ENCODE peak calls at places on chromosomes 16 and 17, in seven cellular contexts. W is neural progenitor cell; F is tibial artery; I is CD4-positive, CD25-positive, alpha-beta regulatory T cell; E is left lung; V is ovary; S is effector memory CD4-positive, alpha-beta T cell. C is an unnamed sample.

GRCh38 chr16:14050297-14051027 is 20.7 kb upstream of the MRTFB start:
- DNase-seq in W (peak; percentile 51), F (no peak), I (no peak), E (no peak), V (no peak), S (no peak), C (no peak)

GRCh38 chr16:69559164-69559563 is 6.6 kb upstream of the NFAT5 start:
- DNase-seq in W (no peak), F (no peak), I (no peak), E (no peak), V (no peak), S (no peak), C (no peak)

GRCh38 chr16:1381655-1382406 is 30.1 kb downstream of the GNPTG start:
- DNase-seq in W (no peak), F (no peak), I (no peak), E (no peak), V (no peak), S (no peak), C (no peak)

GRCh38 chr16:19114359-19115147 is 789 bp downstream of the ITPRIPL2 start:
- DNase-seq in W (peak; percentile 44), F (peak; percentile 73), I (no peak), E (peak; percentile 85), V (peak; percentile 79), S (no peak), C (peak; percentile 56)

GRCh38 chr16:25143898-25144297 is 32.4 kb downstream of the LCMT1 start:
- DNase-seq in W (peak; percentile 26), F (no peak), I (no peak), E (no peak), V (no peak), S (no peak), C (peak; percentile 13)

GRCh38 chr16:15913046-15913698 is 24.8 kb upstream of the CEP20 start:
- DNase-seq in W (no peak), F (no peak), I (no peak), E (peak; percentile 1), V (no peak), S (no peak), C (no peak)

GRCh38 chr17:43834106-43834505 is 1.2 kb upstream of the MPP3 start:
- DNase-seq in W (no peak), F (no peak), I (no peak), E (no peak), V (no peak), S (no peak), C (no peak)

GRCh38 chr17:42787266-42787665 is 6.9 kb downstream of the WNK4 start:
- DNase-seq in W (no peak), F (no peak), I (no peak), E (no peak), V (no peak), S (no peak), C (no peak)

GRCh38 chr17:50066995-50067394 is 11.1 kb downstream of the ITGA3 start:
- DNase-seq in W (no peak), F (no peak), I (no peak), E (no peak), V (no peak), S (no peak), C (no peak)

GRCh38 chr17:50062323-50063243 is 6.7 kb downstream of the ITGA3 start:
- DNase-seq in W (no peak), F (peak; percentile 72), I (no peak), E (peak; percentile 93), V (peak; percentile 62), S (no peak), C (no peak)

GRCh38 chr17:50063516-50064252 is 7.8 kb downstream of the ITGA3 start:
- DNase-seq in W (no peak), F (no peak), I (no peak), E (no peak), V (peak; percentile 17), S (no peak), C (no peak)

GRCh38 chr17:50065056-50065455 is 9.1 kb downstream of the ITGA3 start:
- DNase-seq in W (no peak), F (no peak), I (no peak), E (no peak), V (no peak), S (no peak), C (no peak)

DNA sequence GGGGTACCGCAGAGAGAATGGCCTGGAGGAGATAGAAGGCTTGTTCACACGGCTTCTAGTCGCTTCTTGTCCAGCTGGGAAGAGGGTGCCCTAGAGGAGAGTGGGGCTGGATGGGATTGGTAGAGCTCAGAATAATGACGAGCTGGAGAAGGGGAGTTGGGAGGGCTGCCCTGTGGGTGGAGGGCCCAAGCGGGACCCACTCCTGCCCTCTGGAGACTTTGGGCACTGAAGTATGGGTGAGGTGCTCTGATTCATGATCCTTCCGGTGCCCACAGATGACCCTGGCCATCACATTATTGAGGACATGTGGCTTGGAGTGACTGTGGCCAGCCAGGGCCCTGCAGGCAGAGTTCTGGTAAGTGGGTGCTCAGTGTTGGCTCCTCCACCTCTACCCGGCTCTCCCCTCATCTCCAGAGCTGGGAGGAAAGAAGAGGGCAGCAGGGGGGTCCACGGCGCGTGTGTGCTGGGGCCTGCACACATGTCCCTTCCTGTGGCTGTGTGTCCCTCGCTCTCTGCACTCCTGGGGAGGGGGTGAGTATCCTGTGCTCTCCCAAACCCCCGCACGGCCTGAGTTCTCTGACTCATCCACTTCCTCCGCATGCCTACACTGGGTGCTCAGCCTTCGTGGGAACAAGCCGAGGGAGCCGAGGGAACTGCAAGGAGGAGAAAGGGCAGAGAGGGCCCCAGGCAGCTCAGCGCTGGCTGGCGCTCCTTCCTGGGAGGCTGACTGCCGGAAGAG is 8.5 kb downstream of the ITGA3 start:
- DNase-seq in W (no peak), F (peak; percentile 69), I (no peak), E (no peak), V (peak; percentile 74), S (no peak), C (no peak)
- H3K4me1 ChIP-seq in W (no peaks in the 10 kb centered on the region), F (no peaks in the 10 kb centered on the region), I (no peaks in the 10 kb centered on the region), E (peaks cover 48% of the 10 kb centered on the region), V (peaks cover 38% of the 10 kb centered on the region), S (no peaks in the 10 kb centered on the region), C (no peaks in the 10 kb centered on the region)

DNA sequence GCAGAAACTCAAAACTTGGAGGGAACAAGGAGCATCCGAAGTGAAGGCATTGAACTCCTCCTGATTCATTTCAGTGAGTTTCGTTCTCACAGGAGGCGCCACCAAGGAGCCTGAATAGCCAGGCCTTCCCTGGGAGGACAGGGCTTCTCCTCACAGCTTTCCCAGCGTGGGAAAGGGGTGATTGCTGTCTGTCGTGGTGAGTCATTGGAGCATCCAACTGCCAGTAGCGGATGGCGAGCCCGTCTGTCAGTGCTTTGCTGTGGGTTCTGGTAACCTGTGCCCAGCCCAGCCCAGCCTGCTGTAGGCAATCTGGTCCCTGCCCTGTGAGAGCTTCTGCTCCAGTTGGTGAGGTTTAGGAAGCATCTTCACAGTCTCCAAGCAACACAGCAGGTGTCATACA is 28.3 kb downstream of the PLCD3 start:
- DNase-seq in W (no peak), F (no peak), I (no peak), E (no peak), V (no peak), S (no peak), C (no peak)
- H3K4me1 ChIP-seq in W (no peaks in the 10 kb centered on the region), F (no peaks in the 10 kb centered on the region), I (no peaks in the 10 kb centered on the region), E (peaks cover 1% of the 10 kb centered on the region), V (peaks cover 7% of the 10 kb centered on the region), S (no peaks in the 10 kb centered on the region), C (no peaks in the 10 kb centered on the region)

DNA sequence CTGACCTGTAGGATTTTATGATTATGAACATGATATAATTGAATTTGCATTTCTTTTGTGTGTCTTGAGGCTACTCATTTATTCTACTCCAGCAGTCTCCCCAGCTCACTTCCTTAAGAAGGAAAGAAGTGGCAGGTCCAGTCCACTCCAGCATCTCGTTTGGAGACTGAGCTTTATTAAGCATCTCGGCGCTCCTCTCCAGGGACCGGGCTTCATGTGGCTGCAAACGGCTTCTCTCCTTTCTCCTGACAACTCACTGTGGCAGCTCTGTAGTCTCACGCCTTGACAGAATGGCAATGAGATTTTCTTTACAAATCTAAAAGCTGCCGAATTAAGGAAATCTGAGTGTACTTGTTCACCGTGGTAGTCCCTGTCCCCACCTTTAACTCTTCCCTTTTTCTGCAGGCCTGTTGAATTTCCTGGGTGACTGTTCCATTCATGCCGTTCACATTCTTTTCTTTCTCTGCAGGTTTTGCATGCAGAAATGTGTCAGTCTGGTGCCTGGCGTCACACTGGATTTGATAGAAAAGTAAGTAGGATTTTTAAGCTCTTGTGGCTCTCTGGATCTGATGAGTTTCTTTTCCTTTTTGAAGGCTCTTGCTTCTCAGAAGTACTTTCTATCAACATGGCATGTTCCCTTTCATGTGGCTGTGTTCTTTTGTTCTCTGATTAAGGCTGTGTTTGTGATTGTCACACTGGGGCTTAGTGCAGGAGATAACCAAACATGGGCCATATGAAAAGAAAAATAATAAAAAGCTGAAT is 200.5 kb upstream of the CHMP6 start:
- DNase-seq in W (no peak), F (no peak), I (peak; percentile 22), E (no peak), V (no peak), S (no peak), C (no peak)
- H3K4me1 ChIP-seq in W (peaks cover 17% of the 10 kb centered on the region), F (no peaks in the 10 kb centered on the region), I (peaks cover 47% of the 10 kb centered on the region), E (peaks cover 9% of the 10 kb centered on the region), V (peaks cover 16% of the 10 kb centered on the region), S (peaks cover 45% of the 10 kb centered on the region), C (peaks cover 2% of the 10 kb centered on the region)

GRCh38 chr16:10947211-10947787 is 2.9 kb downstream of the CLEC16A start:
- DNase-seq in W (no peak), F (no peak), I (no peak), E (no peak), V (no peak), S (no peak), C (no peak)

GRCh38 chr16:10949424-10949970 is 5.1 kb downstream of the CLEC16A start:
- DNase-seq in W (peak; percentile 43), F (no peak), I (peak; percentile 49), E (no peak), V (no peak), S (no peak), C (peak; percentile 26)

GRCh38 chr16:10944249-10945064 is at the start of gene CLEC16A:
- DNase-seq in W (peak; percentile 98), F (peak; percentile 97), I (peak; percentile 95), E (peak; percentile 100), V (peak; percentile 99), S (peak; percentile 94), C (peak; percentile 92)

GRCh38 chr16:10945065-10945787 is 862 bp downstream of the CLEC16A start:
- DNase-seq in W (no peak), F (no peak), I (no peak), E (no peak), V (no peak), S (no peak), C (peak; percentile 5)

DNA sequence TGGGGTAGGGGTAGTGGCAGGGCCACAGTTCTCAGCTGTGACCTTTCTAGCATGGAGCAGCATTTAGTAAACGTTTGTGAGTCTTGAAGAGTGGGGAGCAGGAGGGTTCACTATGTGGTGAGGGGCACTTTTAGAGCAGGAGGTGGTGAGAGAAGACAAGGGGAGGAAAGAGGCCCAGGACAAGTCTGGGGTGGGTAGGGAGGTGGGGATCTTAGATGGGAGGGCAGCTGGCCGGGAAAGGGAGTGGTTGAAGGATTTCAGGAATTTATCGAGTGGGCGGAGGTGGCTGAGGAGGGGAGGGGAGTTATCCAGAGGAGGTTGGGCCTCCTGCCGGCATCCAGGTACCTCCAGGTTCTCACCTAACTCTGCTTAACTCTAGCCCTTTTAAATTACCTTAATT is 1.9 kb downstream of the CLEC16A start:
- DNase-seq in W (peak; percentile 42), F (no peak), I (no peak), E (no peak), V (no peak), S (no peak), C (peak; percentile 38)
- H3K4me1 ChIP-seq in W (peaks cover 35% of the 10 kb centered on the region), F (no peaks in the 10 kb centered on the region), I (peaks cover 47% of the 10 kb centered on the region), E (peaks cover 18% of the 10 kb centered on the region), V (peaks cover 7% of the 10 kb centered on the region), S (peaks cover 24% of the 10 kb centered on the region), C (peaks cover 23% of the 10 kb centered on the region)

C was measured in HAP-1.